ENCODE peak calls at places on chromosomes 5 and 9, in nine cellular contexts. Y, J, V, W, U, M, Z, B and A are unnamed samples.

GRCh38 chr5:90558344-90559192 is at the start of gene ADGRV1:
- DNase-seq in B (no peak), U (peak), J (peak), W (no peak), Y (no peak), M (peak), V (peak), Z (peak), A (no peak)

GRCh38 chr9:123283048-123283408 is 14.6 kb upstream of the STRBP start:
- DNase-seq in Z (no peak), M (no peak), W (no peak), J (no peak), Y (no peak), V (no peak), U (no peak), B (no peak), A (no peak)

GRCh38 chr9:125558453-125559084 is 148.4 kb downstream of the MAPKAP1 start:
- DNase-seq in U (peak), Z (peak), M (no peak), B (peak), J (no peak), Y (peak), V (no peak), W (peak), A (no peak)

GRCh38 chr9:132842124-132843005 is 35.7 kb downstream of the AK8 start:
- DNase-seq in W (no peak), Z (no peak), J (peak), Y (no peak), V (no peak), U (no peak), B (no peak), M (no peak), A (no peak)

GRCh38 chr9:91693226-91693625 is 256.8 kb downstream of the ROR2 start:
- DNase-seq in J (no peak), W (no peak), V (no peak), B (no peak), Y (no peak), U (no peak), Z (no peak), M (no peak), A (no peak)

GRCh38 chr9:76161546-76161945 is 232.7 kb downstream of the RFK start:
- DNase-seq in M (no peak), J (no peak), Z (no peak), V (peak), Y (no peak), W (no peak), U (no peak), B (peak), A (no peak)

GRCh38 chr5:16891043-16891442 is 45.0 kb downstream of the MYO10 start:
- DNase-seq in Z (no peak), Y (no peak), W (no peak), U (no peak), J (no peak), V (no peak), B (no peak), M (no peak), A (no peak)

GRCh38 chr5:84382363-84383295 is 2.1 kb downstream of the EDIL3 start:
- DNase-seq in M (peak), U (no peak), Y (peak), W (no peak), V (peak), J (peak), Z (no peak), B (peak), A (no peak)

GRCh38 chr9:135308809-135309762 is 170.5 kb upstream of the PPP1R26 start:
- DNase-seq in M (peak), W (no peak), U (no peak), V (no peak), B (no peak), Z (no peak), Y (no peak), J (no peak), A (no peak)

GRCh38 chr5:107778651-107779050 is 107.9 kb upstream of the EFNA5 start:
- DNase-seq in Z (no peak), M (no peak), Y (no peak), V (no peak), U (no peak), J (no peak), W (no peak), B (no peak), A (no peak)

GRCh38 chr9:17578911-17579793 is at the start of gene SH3GL2:
- DNase-seq in M (peak), V (no peak), Y (no peak), B (peak), J (peak), U (no peak), W (no peak), Z (no peak), A (no peak)

GRCh38 chr9:28770827-28771226 is 1197.5 kb upstream of the C9orf72 start:
- DNase-seq in M (no peak), Y (no peak), B (no peak), Z (no peak), W (no peak), V (no peak), U (no peak), J (no peak), A (no peak)

GRCh38 chr5:173707392-173707791 is 90.9 kb upstream of the BOD1 start:
- DNase-seq in U (no peak), J (peak), Y (peak), M (no peak), Z (no peak), V (peak), B (peak), W (peak), A (peak)

GRCh38 chr9:110620726-110621125 is 41.2 kb upstream of the SVEP1 start:
- DNase-seq in Y (no peak), V (no peak), W (no peak), B (no peak), M (no peak), U (no peak), Z (no peak), J (no peak), A (no peak)

GRCh38 chr9:109117856-109118801 is 1.6 kb downstream of the TMEM245 start:
- DNase-seq in B (no peak), Z (peak), V (peak), Y (peak), W (peak), J (no peak), U (peak), M (no peak), A (no peak)

GRCh38 chr9:98045234-98046160 is 11.0 kb upstream of the NANS start:
- DNase-seq in M (no peak), U (peak), Z (peak), W (peak), B (no peak), J (no peak), V (no peak), Y (no peak), A (no peak)

GRCh38 chr5:160655717-160656116 is 196.3 kb downstream of the ATP10B start:
- DNase-seq in Y (no peak), J (no peak), M (peak), W (no peak), B (no peak), U (no peak), V (no peak), Z (no peak), A (no peak)

GRCh38 chr9:107703651-107704050 is 214.1 kb upstream of the KLF4 start:
- DNase-seq in U (no peak), V (no peak), M (no peak), J (no peak), B (no peak), W (no peak), Y (no peak), Z (no peak), A (no peak)

GRCh38 chr5:170782438-170782837 is 1.1 kb upstream of the GABRP start:
- DNase-seq in Z (no peak), B (no peak), J (no peak), W (no peak), U (no peak), Y (no peak), M (no peak), V (no peak), A (no peak)

DNA sequence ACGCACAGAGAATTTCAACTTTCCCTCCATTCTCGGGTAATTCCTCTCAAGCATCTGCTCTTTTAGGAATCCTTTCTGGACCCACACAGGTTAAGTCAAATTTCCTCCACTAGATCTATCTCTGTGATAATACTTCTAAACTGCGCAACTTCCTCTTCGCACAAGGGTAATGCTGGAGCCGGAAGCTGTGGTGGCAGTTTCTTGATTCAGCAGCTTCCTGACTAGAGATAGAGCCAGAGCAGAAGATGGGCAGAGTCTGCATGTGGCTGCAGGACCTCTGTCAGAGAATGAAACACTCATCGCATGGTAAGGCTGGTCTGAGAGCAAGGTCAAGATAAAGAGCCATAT is 11.1 kb upstream of the CDC42SE2 start:
- DNase-seq in Z (no peak), M (peak), J (peak), W (peak), U (no peak), Y (peak), V (peak), B (peak), A (no peak)
- H3K4me3 ChIP-seq in Z (no peak), M (no peak), J (peak), W (peak), U (no peak), Y (no peak), V (no peak), B (no peak), A (peak)

GRCh38 chr9:19033015-19033414 is at the start of gene SAXO1:
- DNase-seq in U (no peak), W (no peak), V (no peak), J (no peak), Y (no peak), M (no peak), B (no peak), Z (no peak), A (no peak)

GRCh38 chr9:19030899-19031298 is 2.1 kb downstream of the SAXO1 start:
- DNase-seq in V (no peak), Y (no peak), U (no peak), M (no peak), B (no peak), J (no peak), W (no peak), Z (no peak), A (no peak)

GRCh38 chr9:19032411-19032810 is 598 bp downstream of the SAXO1 start:
- DNase-seq in Z (no peak), B (no peak), V (no peak), U (no peak), J (no peak), Y (no peak), W (no peak), M (no peak), A (no peak)

GRCh38 chr9:19036611-19037010 is 3.6 kb upstream of the SAXO1 start:
- DNase-seq in M (no peak), Y (no peak), U (no peak), V (no peak), Z (no peak), B (no peak), W (no peak), J (no peak), A (no peak)
- TF ChIP-seq CTCF in M (no peak), Y (no peak), U (peak), V (no peak), Z (peak), B (no peak), W (peak), J (no peak), A (no peak)

DNA sequence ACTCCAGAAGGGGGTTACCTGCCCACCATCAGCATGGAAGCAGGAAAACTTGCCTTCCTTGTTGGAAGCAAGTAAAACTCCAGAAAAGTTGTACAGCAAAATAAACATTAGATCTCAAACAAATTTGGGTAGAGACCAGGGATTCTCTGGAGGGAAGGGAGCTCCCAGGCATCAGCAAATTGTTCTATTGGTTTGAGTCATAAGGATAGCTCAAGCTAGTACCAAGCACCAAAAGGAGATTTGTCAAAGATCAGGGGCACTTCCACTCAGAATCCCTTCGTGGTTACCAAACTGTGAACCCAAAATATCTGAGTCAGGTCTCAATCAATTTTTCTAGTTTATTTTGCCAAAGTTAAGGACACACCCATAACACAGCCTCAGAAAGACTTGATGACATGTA is 37.8 kb downstream of the DNAJB5 start:
- DNase-seq in B (no peak), Z (no peak), U (no peak), J (no peak), Y (no peak), V (no peak), M (no peak), W (no peak), A (no peak)
- H3K4me3 ChIP-seq in B (no peak), Z (no peak), U (no peak), J (no peak), Y (no peak), V (no peak), M (no peak), W (no peak), A (no peak)

GRCh38 chr5:54769072-54769471 is 216.3 kb downstream of the ESM1 start:
- DNase-seq in U (peak), Y (no peak), V (no peak), Z (no peak), W (peak), J (no peak), M (no peak), B (no peak), A (no peak)
- TF ChIP-seq CTCF in U (peak), Y (no peak), V (no peak), Z (no peak), W (no peak), J (no peak), M (no peak), B (no peak), A (no peak)

GRCh38 chr5:81779125-81779934 is 28.4 kb upstream of the SSBP2 start:
- DNase-seq in M (peak), V (peak), J (peak), B (peak), Z (no peak), W (peak), U (no peak), Y (peak), A (peak)
- H3K4me3 ChIP-seq in M (no peak), V (peak), J (peak), B (peak), Z (peak), W (peak), U (peak), Y (no peak), A (peak)

GRCh38 chr5:131649160-131649559 is 14.1 kb upstream of the RAPGEF6 start:
- DNase-seq in M (no peak), B (no peak), Y (no peak), W (no peak), Z (no peak), V (no peak), J (no peak), U (no peak), A (no peak)

GRCh38 chr5:131641494-131641893 is 6.5 kb upstream of the RAPGEF6 start:
- DNase-seq in V (no peak), Z (no peak), U (no peak), M (no peak), B (no peak), W (no peak), Y (no peak), J (no peak), A (no peak)

GRCh38 chr5:131644822-131645221 is 9.8 kb upstream of the RAPGEF6 start:
- DNase-seq in W (no peak), V (no peak), U (no peak), J (no peak), M (no peak), Z (no peak), B (no peak), Y (no peak), A (no peak)

GRCh38 chr5:131647078-131647769 is 12.2 kb upstream of the RAPGEF6 start:
- DNase-seq in V (no peak), U (no peak), Y (no peak), B (no peak), M (no peak), W (peak), Z (no peak), J (no peak), A (no peak)
- TF ChIP-seq CTCF in V (no peak), U (no peak), Y (no peak), B (no peak), M (no peak), W (peak), Z (no peak), J (no peak), A (no peak)

DNA sequence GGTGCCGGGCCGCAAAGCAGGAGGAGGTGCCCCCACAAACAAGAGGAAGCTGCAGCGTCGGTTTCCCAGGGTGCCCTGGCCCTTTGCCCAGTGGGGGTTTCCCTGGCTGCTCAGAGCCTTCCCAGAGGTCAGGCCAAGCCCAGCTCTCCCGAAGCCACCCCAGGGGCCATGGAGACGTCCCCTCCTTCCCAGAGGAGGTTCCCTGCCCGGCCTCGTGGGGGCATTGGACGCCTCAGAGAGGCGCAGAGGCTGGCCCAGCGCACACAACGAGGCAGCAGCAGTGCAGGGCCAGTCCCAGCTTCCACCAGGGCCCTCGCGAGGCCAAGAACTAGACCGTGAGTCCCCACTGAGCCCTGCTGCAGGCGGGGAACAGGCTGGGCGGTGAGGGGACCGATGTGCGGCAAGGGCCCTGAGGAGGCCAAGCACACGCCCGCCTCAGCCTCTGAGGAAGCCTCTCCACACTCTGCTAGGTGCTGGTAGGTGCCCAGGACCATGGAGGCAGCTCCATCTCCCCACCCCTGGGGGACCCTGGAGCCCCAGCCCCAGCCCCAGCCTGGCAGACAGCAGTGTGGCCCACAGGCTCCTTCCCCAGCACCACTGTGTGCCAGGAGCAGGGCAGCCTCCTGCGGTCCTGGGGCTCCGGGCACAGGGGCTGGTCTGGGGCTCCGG is 7.0 kb downstream of the DIPK1B start:
- DNase-seq in B (no peak), Z (no peak), U (no peak), Y (no peak), J (no peak), W (no peak), M (no peak), V (no peak), A (no peak)
- H3K4me3 ChIP-seq in B (no peak), Z (no peak), U (no peak), Y (no peak), J (no peak), W (no peak), M (no peak), V (no peak), A (no peak)

GRCh38 chr5:136077046-136077445 is 48.3 kb downstream of the TGFBI start:
- DNase-seq in Y (no peak), W (no peak), B (no peak), Z (no peak), V (no peak), J (no peak), M (no peak), U (no peak), A (no peak)

GRCh38 chr5:136081192-136081591 is 51.5 kb upstream of the SMAD5 start:
- DNase-seq in V (no peak), U (no peak), Z (no peak), W (no peak), J (no peak), Y (no peak), B (no peak), M (no peak), A (no peak)

GRCh38 chr5:136080113-136080482 is 51.3 kb downstream of the TGFBI start:
- DNase-seq in M (no peak), B (no peak), V (no peak), Y (no peak), W (no peak), J (no peak), Z (no peak), U (no peak), A (no peak)

GRCh38 chr5:136080483-136081180 is 51.8 kb downstream of the TGFBI start:
- DNase-seq in M (peak), Z (no peak), W (no peak), J (peak), B (peak), U (peak), V (peak), Y (peak), A (peak)

DNA sequence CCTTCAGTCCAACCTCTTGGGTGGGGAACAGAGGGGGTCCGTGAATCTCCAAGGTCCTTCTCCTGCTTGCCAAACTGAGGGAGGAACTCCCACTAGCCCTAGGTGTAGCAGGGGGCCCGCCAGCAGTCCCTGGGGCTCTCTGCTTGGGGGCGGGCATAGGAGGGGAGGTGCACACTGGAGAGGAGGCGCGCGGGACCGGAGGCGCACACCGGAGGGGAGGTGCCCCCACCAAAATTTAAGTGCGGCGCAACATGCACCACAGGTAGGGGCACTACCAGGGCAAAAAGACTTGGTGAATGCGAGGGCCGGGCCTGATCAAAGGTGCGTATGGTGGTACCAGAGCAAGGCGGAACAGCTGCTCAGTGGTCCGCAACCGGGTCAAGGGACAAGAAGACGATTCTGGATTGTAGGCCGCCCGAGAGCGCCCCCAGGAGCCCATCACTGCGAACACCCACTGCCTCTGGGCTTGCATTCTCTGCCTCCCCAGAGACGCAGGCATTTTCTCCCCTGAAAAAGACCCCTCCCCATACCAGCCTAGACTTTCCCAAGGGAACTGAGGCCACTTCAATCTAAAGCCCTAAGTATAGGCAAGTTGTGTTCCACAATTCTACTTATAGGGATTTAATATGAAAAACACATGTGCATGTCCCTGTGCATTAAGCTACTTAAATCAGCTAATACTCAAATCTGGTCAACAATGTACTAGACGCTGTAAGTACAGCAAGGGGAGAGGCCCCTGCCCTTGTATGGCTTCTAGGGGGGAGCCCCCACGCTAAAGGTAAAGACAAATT is 50.6 kb downstream of the TGFBI start:
- DNase-seq in V (no peak), M (no peak), U (no peak), B (no peak), Z (no peak), Y (no peak), W (no peak), J (no peak), A (no peak)
- TF ChIP-seq CTCF in V (no peak), M (no peak), U (no peak), B (no peak), Z (no peak), Y (no peak), W (no peak), J (no peak), A (no peak)